ENCODE peak calls at places on chromosomes 12 and 14, in five cellular contexts. X is transverse colon; C is KBM-7; R is stimulated activated naive CD8-positive, alpha-beta T cell treated with anti-CD3 and anti-CD28 coated beads, Interleukin-15, Interleukin-2, amounts not matched to agents 100 U/mL and 50 U/mL, for 24 hours; L is pons. S is an unnamed sample.

GRCh38 chr12:26172478-26172877 is 22.9 kb upstream of the SSPN start:
- DNase-seq in X (no peak), C (no peak), R (no peak), L (peak; percentile 40), S (no peak)

GRCh38 chr14:99137913-99138571 is 134.0 kb downstream of the BCL11B start:
- DNase-seq in L (no peak), X (no peak), R (no peak), C (no peak), S (no peak)

GRCh38 chr14:24051789-24052655 is at the start of gene CARMIL3:
- DNase-seq in X (peak; percentile 72), L (peak; percentile 63), R (peak; percentile 72), C (peak; percentile 55), S (peak; percentile 78)

GRCh38 chr12:14952295-14952995 is 9.0 kb downstream of the ARHGDIB start:
- DNase-seq in L (peak; percentile 30), R (peak; percentile 43), X (peak; percentile 26), C (peak; percentile 68), S (peak; percentile 13)

GRCh38 chr12:43836455-43836989 is 641 bp downstream of the TMEM117 start:
- DNase-seq in L (peak; percentile 72), X (no peak), R (no peak), C (peak; percentile 54), S (peak; percentile 37)

GRCh38 chr12:20426956-20427355 is 58.6 kb downstream of the PDE3A start:
- DNase-seq in X (no peak), C (no peak), R (no peak), L (no peak), S (no peak)

GRCh38 chr14:103503296-103503695 is 19.3 kb downstream of the CKB start:
- DNase-seq in C (no peak), R (no peak), L (no peak), X (no peak), S (no peak)

GRCh38 chr14:101230161-101230850 is 326.8 kb upstream of the RTL1 start:
- DNase-seq in C (no peak), R (no peak), L (no peak), X (no peak), S (no peak)

GRCh38 chr12:130582286-130582685 is 133.8 kb downstream of the RIMBP2 start:
- DNase-seq in C (no peak), X (no peak), R (no peak), L (no peak), S (no peak)

GRCh38 chr12:128644664-128645296 is 179.0 kb downstream of the SLC15A4 start:
- DNase-seq in C (peak; percentile 26), R (peak; percentile 30), L (no peak), X (peak; percentile 83), S (peak; percentile 20)

GRCh38 chr14:20697273-20698017 is 8.9 kb downstream of the ANG start:
- DNase-seq in R (peak; percentile 63), L (peak; percentile 92), X (peak; percentile 73), C (peak; percentile 79), S (peak; percentile 45)

GRCh38 chr14:62956413-62956812 is 88.8 kb downstream of the KCNH5 start:
- DNase-seq in R (no peak), L (no peak), X (no peak), C (no peak), S (no peak)

GRCh38 chr12:237026-237815 is 23.3 kb upstream of the SLC6A12 start:
- DNase-seq in X (peak; percentile 23), R (no peak), C (no peak), L (no peak), S (no peak)

S was measured in NCI-H2081.